ENCODE peak calls at places on chromosomes 2 and 18, in five cellular contexts. X is cardiac muscle cell, U is right lobe of liver, A is GM23338, J is fibroblast of lung. C is an unnamed sample.

GRCh38 chr2:241859017-241859435 is 332 bp upstream of the PDCD1 start:
- DNase-seq in A (no peak), X (no peak), J (no peak), U (no peak), C (no peak)

GRCh38 chr2:120738786-120739771 is 3.4 kb downstream of the GLI2 start:
- DNase-seq in J (no peak), A (peak), X (no peak), U (no peak), C (no peak)

GRCh38 chr18:53792762-53793161 is 431.7 kb downstream of the MBD2 start:
- DNase-seq in U (no peak), X (no peak), A (no peak), J (no peak), C (no peak)

GRCh38 chr2:45302011-45302325 is 292.7 kb upstream of the SIX2 start:
- DNase-seq in X (no peak), J (no peak), U (no peak), A (no peak), C (no peak)

GRCh38 chr2:136764397-136765255 is 719 bp upstream of the THSD7B start:
- DNase-seq in A (peak), U (no peak), J (no peak), X (no peak), C (no peak)

GRCh38 chr18:44771957-44772917 is 91.5 kb downstream of the SETBP1 start:
- DNase-seq in U (peak), X (no peak), J (no peak), A (no peak), C (no peak)

GRCh38 chr2:128425731-128426620 is 107.3 kb upstream of the HS6ST1 start:
- DNase-seq in A (no peak), X (peak), U (peak), J (peak), C (peak)

GRCh38 chr2:107197601-107198000 is 311.6 kb upstream of the ST6GAL2 start:
- DNase-seq in U (no peak), A (no peak), J (no peak), X (no peak), C (no peak)

GRCh38 chr18:79616651-79617518 is 62.7 kb upstream of the CTDP1 start:
- DNase-seq in J (no peak), A (peak), X (peak), U (peak), C (peak)

GRCh38 chr18:64183674-64184073 is 34.8 kb upstream of the LINC00305 start:
- DNase-seq in J (no peak), X (no peak), A (no peak), U (no peak), C (no peak)

C was measured in IMR-90.